ENCODE peak calls at places on chromosome 16, in six cellular contexts. S is cardiac fibroblast, A is GM23338, K is keratinocyte, G is fibroblast of mammary gland, U is fibroblast of pulmonary artery. V is an unnamed sample.

GRCh38 chr16:25783226-25783625 is 91.5 kb downstream of the HS3ST4 start:
- DNase-seq in S (no peak), A (no peak), K (no peak), G (no peak), U (no peak), V (no peak)

GRCh38 chr16:15606521-15607220 is 36.3 kb downstream of the MARF1 start:
- DNase-seq in S (no peak), A (no peak), K (no peak), G (no peak), U (no peak), V (no peak)

GRCh38 chr16:25411376-25412081 is 153.9 kb upstream of the ZKSCAN2 start:
- DNase-seq in S (no peak), A (peak), K (no peak), G (no peak), U (no peak), V (no peak)

GRCh38 chr16:8370374-8371015 is 219.8 kb downstream of the TMEM114 start:
- DNase-seq in S (peak), A (peak), K (no peak), G (peak), U (no peak), V (no peak)

GRCh38 chr16:23863511-23864422 is 28.0 kb downstream of the PRKCB start:
- DNase-seq in S (no peak), A (no peak), K (no peak), G (no peak), U (no peak), V (no peak)

GRCh38 chr16:89120921-89121351 is 27.3 kb downstream of the ACSF3 start:
- DNase-seq in S (no peak), A (no peak), K (no peak), G (no peak), U (no peak), V (no peak)

GRCh38 chr16:89324056-89325010 is 106.8 kb downstream of the ZNF778 start:
- DNase-seq in S (peak), A (no peak), K (no peak), G (peak), U (peak), V (peak)

GRCh38 chr16:28087675-28088285 is 24.3 kb upstream of the GSG1L start:
- DNase-seq in S (no peak), A (peak), K (no peak), G (no peak), U (no peak), V (no peak)

GRCh38 chr16:24755201-24755874 is 25.9 kb downstream of the TNRC6A start:
- DNase-seq in S (no peak), A (no peak), K (no peak), G (no peak), U (no peak), V (no peak)

GRCh38 chr16:4984174-4985000 is 26.3 kb downstream of the SEC14L5 start:
- DNase-seq in S (peak), A (no peak), K (no peak), G (peak), U (no peak), V (no peak)
- TF ChIP-seq CTCF in S (no peak), A (no peak), K (no peak), G (no peak), U (no peak), V (no peak)

DNA sequence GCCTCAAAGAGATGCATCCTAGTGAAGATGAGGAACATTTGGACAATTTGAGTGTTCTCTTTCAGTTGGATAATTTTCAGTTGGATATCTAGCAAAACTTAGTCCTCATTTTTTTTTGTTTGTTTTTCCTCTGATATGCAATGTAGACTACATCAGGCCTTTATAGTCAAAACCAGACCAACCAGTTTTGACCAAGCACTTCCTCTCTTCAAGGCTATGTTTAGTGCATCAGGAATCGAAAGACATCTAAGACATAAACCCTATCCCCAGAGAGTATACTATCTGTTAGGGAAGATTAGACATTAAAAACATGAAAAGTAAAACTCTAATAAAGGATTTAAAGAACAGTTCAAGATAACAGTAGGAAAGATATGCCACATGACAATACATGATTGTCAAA is 256.1 kb downstream of the IRX3 start:
- DNase-seq in S (no peak), A (no peak), K (no peak), G (no peak), U (no peak), V (no peak)
- H3K4me3 ChIP-seq in S (no peak), A (no peak), K (no peak), G (no peak), U (no peak), V (no peak)

GRCh38 chr16:2614761-2615191 is 67.5 kb upstream of the KCTD5 start:
- DNase-seq in S (no peak), A (no peak), K (no peak), G (no peak), U (no peak), V (no peak)
- TF ChIP-seq CTCF in S (no peak), A (no peak), K (no peak), G (no peak), U (no peak), V (no peak)

GRCh38 chr16:67157106-67157748 is 2.5 kb downstream of the TRADD start:
- DNase-seq in S (no peak), A (no peak), K (no peak), G (no peak), U (no peak), V (no peak)

GRCh38 chr16:67158637-67159600 is 790 bp downstream of the TRADD start:
- DNase-seq in S (peak), A (peak), K (no peak), G (no peak), U (peak), V (no peak)

GRCh38 chr16:67156146-67156844 is 3.4 kb downstream of the TRADD start:
- DNase-seq in S (no peak), A (no peak), K (no peak), G (no peak), U (no peak), V (no peak)

GRCh38 chr16:67155305-67156145 is 4.2 kb downstream of the TRADD start:
- DNase-seq in S (peak), A (peak), K (no peak), G (peak), U (peak), V (peak)

DNA sequence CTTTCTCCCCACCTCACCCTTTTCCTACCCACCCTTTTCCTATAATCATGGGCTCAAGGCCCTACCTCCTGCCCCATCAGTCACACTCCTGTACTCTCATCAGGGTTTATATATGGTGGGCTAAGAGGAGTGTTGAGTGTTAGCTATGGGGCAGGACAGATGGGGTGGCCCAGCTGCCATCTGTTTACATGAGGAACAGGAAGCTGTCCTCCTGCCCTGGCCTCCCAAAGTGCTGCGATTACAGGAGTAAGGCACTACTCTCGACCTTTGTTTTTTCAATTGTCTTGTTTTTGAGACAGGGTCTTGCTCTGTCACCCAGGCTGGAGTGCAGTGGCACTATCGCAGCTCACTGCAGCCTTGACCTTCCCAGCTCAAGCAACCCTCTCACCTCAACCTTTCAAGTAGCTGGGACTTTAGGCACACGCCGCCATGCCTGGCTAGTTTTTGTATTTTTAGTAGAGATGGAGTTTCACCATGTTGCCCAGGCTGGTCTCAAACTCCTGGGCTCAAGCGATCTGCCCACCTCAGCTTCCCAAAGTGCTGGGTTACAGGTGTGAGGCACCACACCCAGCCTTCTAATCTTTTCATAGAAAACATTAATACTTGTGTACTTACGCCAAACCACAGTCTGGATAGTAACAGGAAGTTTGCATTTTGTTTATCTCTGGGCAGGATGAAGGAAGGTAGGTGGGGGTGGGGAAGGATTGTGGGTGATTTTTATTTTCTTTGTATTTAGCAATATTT is 1.6 kb downstream of the TRADD start:
- DNase-seq in S (no peak), A (no peak), K (no peak), G (no peak), U (no peak), V (no peak)
- H3K4me3 ChIP-seq in S (no peak), A (peak), K (no peak), G (no peak), U (no peak), V (no peak)

GRCh38 chr16:87231911-87232310 is 85.3 kb downstream of the C16orf95 start:
- DNase-seq in S (no peak), A (no peak), K (no peak), G (no peak), U (no peak), V (no peak)
- TF ChIP-seq CTCF in S (no peak), A (no peak), K (no peak), G (no peak), U (no peak), V (no peak)

DNA sequence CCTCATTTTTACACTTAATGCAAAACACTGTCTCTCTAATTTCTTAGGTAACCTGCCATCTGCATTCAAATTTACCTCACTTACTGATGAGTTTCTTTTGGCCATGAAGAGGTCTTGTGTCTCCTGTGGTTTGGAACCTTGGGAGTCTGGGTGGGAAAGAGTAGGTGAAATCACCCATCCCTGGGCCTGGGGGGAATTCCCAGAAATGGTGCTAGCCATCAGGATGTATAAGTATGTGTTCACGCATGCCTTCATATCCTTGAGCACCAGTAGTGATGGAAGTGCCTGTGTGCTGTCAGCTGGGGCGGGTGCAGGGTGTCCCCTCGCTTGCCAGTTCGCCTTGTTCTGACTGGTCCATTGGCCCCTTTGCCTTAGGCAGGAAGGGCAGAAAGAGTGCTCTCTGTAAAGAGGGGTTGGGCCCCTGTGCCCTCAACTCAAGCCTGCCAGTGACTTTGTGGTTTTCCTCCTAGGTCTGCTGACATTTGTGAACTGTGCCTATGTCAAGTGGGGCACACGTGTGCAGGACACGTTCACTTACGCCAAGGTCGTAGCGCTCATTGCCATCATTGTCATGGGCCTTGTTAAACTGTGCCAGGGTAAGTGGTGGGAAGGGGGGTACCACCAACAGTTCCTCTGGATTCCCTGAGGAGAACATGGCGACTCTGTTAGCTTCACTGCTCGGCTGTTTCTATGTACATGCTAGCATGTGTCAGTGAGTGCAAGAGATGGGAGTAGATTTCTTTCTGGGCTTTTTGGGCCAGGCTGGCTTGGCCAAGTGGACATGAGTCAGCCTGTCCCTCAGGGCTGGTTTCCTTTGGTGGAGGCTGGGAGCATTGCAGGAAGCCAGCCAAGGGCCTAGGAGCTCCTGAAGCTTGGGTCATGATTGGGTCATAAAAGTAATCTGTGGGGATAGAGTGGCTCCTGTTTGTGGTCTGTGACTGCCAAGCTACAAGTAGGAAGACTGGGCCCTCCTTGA is 23.2 kb downstream of the SLC7A6OS start:
- DNase-seq in S (peak), A (no peak), K (no peak), G (peak), U (peak), V (peak)
- H3K4me3 ChIP-seq in S (no peak), A (no peak), K (no peak), G (no peak), U (no peak), V (no peak)

GRCh38 chr16:10806698-10807097 is 11.9 kb downstream of the TVP23A start:
- DNase-seq in S (no peak), A (no peak), K (no peak), G (no peak), U (no peak), V (no peak)

GRCh38 chr16:10805362-10805761 is 13.2 kb downstream of the TVP23A start:
- DNase-seq in S (no peak), A (no peak), K (no peak), G (no peak), U (no peak), V (no peak)

GRCh38 chr16:10809706-10810105 is 8.9 kb downstream of the TVP23A start:
- DNase-seq in S (no peak), A (no peak), K (no peak), G (no peak), U (no peak), V (no peak)

GRCh38 chr16:10808218-10808617 is 10.4 kb downstream of the TVP23A start:
- DNase-seq in S (no peak), A (no peak), K (no peak), G (no peak), U (no peak), V (no peak)

GRCh38 chr16:10808850-10809249 is 9.7 kb downstream of the TVP23A start:
- DNase-seq in S (no peak), A (no peak), K (no peak), G (no peak), U (no peak), V (no peak)
- TF ChIP-seq CTCF in S (no peak), A (no peak), K (no peak), G (no peak), U (no peak), V (no peak)

DNA sequence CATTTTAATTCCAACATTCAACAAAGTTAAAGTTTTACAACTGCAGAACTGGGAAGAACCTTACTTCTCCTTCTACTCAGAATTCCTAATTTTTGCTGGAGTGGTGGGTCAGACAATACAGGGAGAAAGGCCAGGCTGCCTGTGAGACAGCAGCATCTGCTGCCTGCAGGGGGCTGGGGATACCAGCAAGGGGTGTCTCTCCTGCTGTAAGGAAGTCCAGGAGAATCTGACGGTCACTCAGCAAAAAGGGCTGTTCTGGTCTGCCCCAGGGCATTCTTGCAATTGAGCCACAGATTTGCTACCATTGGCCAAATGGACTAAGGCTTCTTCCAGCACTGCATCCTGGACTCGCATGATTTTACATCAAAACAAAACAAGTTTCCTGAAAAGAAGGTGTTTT is 426.6 kb upstream of the CDH11 start:
- DNase-seq in S (no peak), A (peak), K (no peak), G (no peak), U (peak), V (no peak)
- H3K4me3 ChIP-seq in S (no peak), A (no peak), K (no peak), G (no peak), U (no peak), V (no peak)

GRCh38 chr16:49348408-49349176 is 25.0 kb upstream of the C16orf78 start:
- DNase-seq in S (no peak), A (peak), K (no peak), G (no peak), U (no peak), V (no peak)
- TF ChIP-seq CTCF in S (no peak), A (peak), K (peak), G (no peak), U (no peak), V (no peak)

GRCh38 chr16:31214705-31215286 is 877 bp downstream of the TRIM72 start:
- DNase-seq in S (no peak), A (peak), K (no peak), G (no peak), U (no peak), V (no peak)
- H3K4me3 ChIP-seq in S (peak), A (peak), K (peak), G (peak), U (peak), V (peak)